ENCODE peak calls at places on chromosomes 4 and X, in ten cellular contexts. R is prostate gland; I is astrocyte of the cerebellum; F is GM03348; Z is effector CD4-positive, alpha-beta T cell; S is NCI-H1417; T is AG08395; L is GM23248; W is HuH-7; Y is H9. X is an unnamed sample.

GRCh38 chr4:148238797-148239196 is 203.4 kb downstream of the NR3C2 start:
- DNase-seq in W (no peak), R (no peak), S (no peak), L (no peak), I (no peak), T (no peak), Y (no peak), F (no peak), Z (no peak), X (no peak)

GRCh38 chr4:162706677-162707076 is 460.0 kb downstream of the NAF1 start:
- DNase-seq in T (no peak), I (no peak), F (no peak), Z (no peak), W (no peak), L (no peak), Y (no peak), S (no peak), R (no peak), X (no peak)

GRCh38 chrX:9562851-9563250 is 98.0 kb downstream of the TBL1X start:
- DNase-seq in R (peak; percentile 20), Z (no peak), L (peak; percentile 84), W (no peak), I (peak; percentile 85), F (peak; percentile 76), S (no peak), Y (no peak), T (peak; percentile 64), X (no peak)

GRCh38 chr4:81214144-81214517 is 891 bp downstream of the PRKG2 start:
- DNase-seq in T (no peak), R (no peak), L (peak; percentile 46), W (no peak), I (no peak), F (no peak), S (no peak), Z (no peak), Y (no peak), X (no peak)

GRCh38 chr4:169079942-169080827 is 70.1 kb upstream of the CBR4 start:
- DNase-seq in R (peak; percentile 86), F (peak; percentile 25), S (no peak), L (peak; percentile 46), I (peak; percentile 82), Y (no peak), T (peak; percentile 21), W (no peak), Z (no peak), X (peak; percentile 8)

GRCh38 chrX:86148024-86148511 is at the start of gene DACH2:
- DNase-seq in I (peak; percentile 31), W (no peak), Z (peak; percentile 11), S (peak; percentile 93), Y (peak; percentile 92), F (peak; percentile 83), T (peak; percentile 62), R (peak; percentile 75), L (peak; percentile 49), X (peak; percentile 94)

GRCh38 chr4:176921256-176921655 is 128.5 kb upstream of the VEGFC start:
- DNase-seq in R (no peak), Y (no peak), L (no peak), S (no peak), F (no peak), W (no peak), T (no peak), Z (no peak), I (no peak), X (no peak)

GRCh38 chr4:52612341-52612740 is 46.8 kb downstream of the USP46 start:
- DNase-seq in T (no peak), Z (no peak), F (no peak), I (no peak), L (no peak), R (no peak), S (no peak), Y (no peak), W (peak; percentile 31), X (no peak)

GRCh38 chr4:36082817-36083216 is 161.5 kb downstream of the ARAP2 start:
- DNase-seq in T (no peak), Z (no peak), R (no peak), I (no peak), F (no peak), W (no peak), Y (no peak), S (no peak), L (no peak), X (no peak)

GRCh38 chr4:113524096-113524495 is 237.4 kb downstream of the CAMK2D start:
- DNase-seq in W (no peak), T (no peak), Y (no peak), R (no peak), I (no peak), L (no peak), Z (no peak), F (no peak), S (no peak), X (no peak)

GRCh38 chrX:39577976-39578962 is 519.5 kb downstream of the BCOR start:
- DNase-seq in W (no peak), R (no peak), Y (no peak), F (no peak), T (no peak), L (peak; percentile 4), I (no peak), Z (no peak), S (peak; percentile 23), X (no peak)

GRCh38 chr4:98661356-98662054 is 3.1 kb upstream of the TSPAN5 start:
- DNase-seq in R (no peak), F (no peak), I (no peak), W (no peak), L (no peak), Y (no peak), S (peak; percentile 9), Z (no peak), T (no peak), X (no peak)

GRCh38 chrX:140764401-140764919 is 54.9 kb downstream of the LINC00632 start:
- DNase-seq in R (no peak), L (peak; percentile 80), Y (peak; percentile 84), W (no peak), S (peak; percentile 54), T (peak; percentile 61), I (no peak), Z (no peak), F (peak; percentile 60), X (no peak)

GRCh38 chr4:55172694-55173287 is 47.4 kb upstream of the KDR start:
- DNase-seq in T (no peak), W (no peak), I (no peak), R (no peak), F (no peak), Y (no peak), L (peak; percentile 13), Z (no peak), S (no peak), X (no peak)

GRCh38 chrX:77527233-77528001 is 80.2 kb downstream of the FGF16 start:
- DNase-seq in Y (peak; percentile 44), Z (no peak), W (no peak), S (no peak), T (no peak), I (no peak), R (no peak), F (peak; percentile 2), L (no peak), X (peak; percentile 4)

GRCh38 chrX:70901465-70901864 is 7.0 kb downstream of the TEX11 start:
- DNase-seq in R (no peak), T (no peak), I (no peak), W (no peak), Y (no peak), Z (no peak), L (no peak), F (no peak), S (no peak), X (no peak)

GRCh38 chrX:129808829-129809745 is 29.3 kb downstream of the SASH3 start:
- DNase-seq in Z (no peak), Y (no peak), W (no peak), L (peak; percentile 21), I (no peak), F (no peak), T (no peak), S (no peak), R (no peak), X (no peak)

GRCh38 chr4:152991361-152991760 is 55.2 kb downstream of the FHDC1 start:
- DNase-seq in W (no peak), Y (no peak), R (no peak), I (no peak), F (no peak), T (no peak), L (no peak), Z (no peak), S (no peak), X (no peak)

GRCh38 chr4:26223160-26223559 is 97.7 kb upstream of the RBPJ start:
- DNase-seq in R (no peak), F (no peak), Z (no peak), L (peak; percentile 73), S (no peak), I (no peak), Y (no peak), T (peak; percentile 48), W (no peak), X (no peak)

GRCh38 chrX:124347242-124347641 is 879 bp downstream of the SH2D1A start:
- DNase-seq in F (no peak), Y (no peak), Z (no peak), L (no peak), W (no peak), S (no peak), I (no peak), T (no peak), R (no peak), X (no peak)

GRCh38 chr4:2931765-2932560 is 31.2 kb downstream of the NOP14 start:
- DNase-seq in S (no peak), L (no peak), R (no peak), T (no peak), I (no peak), W (no peak), Z (no peak), F (no peak), Y (peak; percentile 71), X (no peak)

GRCh38 chr4:175412744-175413143 is 399.3 kb downstream of the GPM6A start:
- DNase-seq in S (no peak), Y (no peak), F (peak; percentile 19), T (peak; percentile 7), Z (no peak), I (peak; percentile 60), W (no peak), L (peak; percentile 76), R (no peak), X (no peak)

GRCh38 chr4:118112647-118113046 is 78.4 kb downstream of the NDST3 start:
- DNase-seq in I (no peak), T (no peak), F (no peak), L (peak; percentile 10), R (no peak), Y (no peak), W (no peak), Z (no peak), S (no peak), X (no peak)

GRCh38 chrX:153649178-153649914 is 2.3 kb downstream of the DUSP9 start:
- DNase-seq in T (peak; percentile 39), W (peak; percentile 79), S (peak; percentile 41), Z (no peak), Y (peak; percentile 76), I (no peak), L (peak; percentile 37), F (peak; percentile 52), R (no peak), X (peak; percentile 61)

GRCh38 chrX:68440940-68441339 is 7.6 kb upstream of the OPHN1 start:
- DNase-seq in R (peak; percentile 33), Z (no peak), L (peak; percentile 42), W (no peak), T (peak; percentile 24), I (peak; percentile 68), S (peak; percentile 7), F (peak; percentile 18), Y (no peak), X (no peak)

GRCh38 chr4:48914311-48914710 is 7.7 kb upstream of the OCIAD2 start:
- DNase-seq in Y (no peak), R (no peak), Z (no peak), I (no peak), T (no peak), F (no peak), W (no peak), L (no peak), S (no peak), X (no peak)

GRCh38 chrX:38326086-38326485 is 1.2 kb downstream of the RPGR start:
- DNase-seq in F (no peak), Z (no peak), T (no peak), I (no peak), R (no peak), L (peak; percentile 14), Y (no peak), W (no peak), S (peak; percentile 43), X (no peak)

GRCh38 chr4:188206783-188207182 is 67.5 kb downstream of the TRIML1 start:
- DNase-seq in Z (no peak), Y (no peak), F (no peak), R (no peak), I (no peak), W (no peak), S (no peak), T (no peak), L (no peak), X (no peak)